ENCODE peak calls at places on chromosomes 3 and 15, in four cellular contexts. Y is stimulated activated naive B cell treated with anti-CD40 and anti-IgM and Interleukin-4, amounts not matched to agents 10 μg/mL and 1 μg/mL and 100 μg/mL, for 72 hours; U is endothelial cell; X is neural progenitor cell. V is an unnamed sample.
A peak's percentile ranks its signal among the peaks of the same experiment; 100 is the strongest.

GRCh38 chr3:159266779-159267178 is 464.9 kb downstream of the MFSD1 start:
- DNase-seq in X (peak; percentile 84), U (peak; percentile 73), Y (no peak), V (no peak)

GRCh38 chr3:149895807-149896206 is 74.9 kb downstream of the PFN2 start:
- DNase-seq in U (no peak), X (no peak), Y (no peak), V (no peak)

GRCh38 chr15:27336676-27337075 is 365.7 kb downstream of the GABRG3 start:
- DNase-seq in Y (no peak), X (no peak), U (no peak), V (no peak)

GRCh38 chr15:41882689-41883483 is 11.0 kb downstream of the SPTBN5 start:
- DNase-seq in X (no peak), U (no peak), Y (no peak), V (no peak)

GRCh38 chr3:36178018-36178417 is 202.3 kb upstream of the STAC start:
- DNase-seq in Y (no peak), U (no peak), X (no peak), V (no peak)

GRCh38 chr15:67174864-67175573 is 79.4 kb downstream of the AAGAB start:
- DNase-seq in Y (no peak), X (no peak), U (no peak), V (no peak)

GRCh38 chr3:57974796-57975388 is 33.3 kb upstream of the FLNB start:
- DNase-seq in X (no peak), Y (no peak), U (no peak), V (no peak)

GRCh38 chr3:181726351-181727121 is 14.8 kb downstream of the SOX2 start:
- DNase-seq in U (peak; percentile 69), X (peak; percentile 94), Y (no peak), V (no peak)

GRCh38 chr15:88456733-88457132 is 10.5 kb downstream of the MRPL46 start:
- DNase-seq in X (no peak), U (no peak), Y (no peak), V (no peak)

GRCh38 chr15:56917652-56918045 is 795 bp upstream of the TCF12 start:
- DNase-seq in Y (no peak), X (no peak), U (no peak), V (no peak)

GRCh38 chr3:150292891-150293290 is 115.2 kb upstream of the TSC22D2 start:
- DNase-seq in Y (no peak), X (no peak), U (no peak), V (no peak)

GRCh38 chr15:63398456-63398855 is 16.8 kb upstream of the CA12 start:
- DNase-seq in Y (no peak), X (no peak), U (no peak), V (no peak)

GRCh38 chr3:186570941-186571643 is 572 bp downstream of the DNAJB11 start:
- DNase-seq in X (no peak), U (no peak), Y (no peak), V (no peak)

GRCh38 chr15:36579792-36580431 is 486 bp downstream of the CDIN1 start:
- DNase-seq in Y (no peak), X (no peak), U (no peak), V (no peak)

GRCh38 chr15:43146187-43146586 is 12.8 kb downstream of the TMEM62 start:
- DNase-seq in U (no peak), Y (no peak), X (no peak), V (no peak)

GRCh38 chr3:71441925-71442620 is 141.5 kb downstream of the FOXP1 start:
- DNase-seq in X (no peak), Y (no peak), U (no peak), V (no peak)

GRCh38 chr15:73325191-73325980 is 43.4 kb downstream of the HCN4 start:
- DNase-seq in X (no peak), U (peak; percentile 63), Y (peak; percentile 15), V (no peak)

GRCh38 chr3:158731938-158732855 is at the start of gene RARRES1:
- DNase-seq in Y (peak; percentile 33), U (peak; percentile 50), X (peak; percentile 81), V (no peak)

GRCh38 chr3:42582474-42583070 is 805 bp upstream of the SEC22C start:
- DNase-seq in Y (no peak), X (no peak), U (no peak), V (no peak)

GRCh38 chr15:98548172-98548971 is 100.0 kb upstream of the IGF1R start:
- DNase-seq in X (peak; percentile 80), U (peak; percentile 56), Y (peak; percentile 34), V (peak; percentile 6)

GRCh38 chr3:24220859-24221657 is 273.6 kb downstream of the THRB start:
- DNase-seq in U (no peak), X (peak; percentile 27), Y (no peak), V (no peak)

GRCh38 chr15:101498731-101499480 is 9.4 kb upstream of the PCSK6 start:
- DNase-seq in Y (no peak), X (no peak), U (no peak), V (no peak)

GRCh38 chr15:85000189-85000864 is 18.7 kb downstream of the PDE8A start:
- DNase-seq in X (no peak), Y (no peak), U (no peak), V (no peak)

GRCh38 chr3:46713048-46713897 is 4.4 kb downstream of the PRSS50 start:
- DNase-seq in U (no peak), Y (no peak), X (no peak), V (no peak)

GRCh38 chr3:120272294-120272693 is 12.7 kb downstream of the GPR156 start:
- DNase-seq in Y (no peak), U (no peak), X (peak; percentile 20), V (no peak)

GRCh38 chr3:146177072-146177936 is 16.3 kb upstream of the PLOD2 start:
- DNase-seq in X (no peak), Y (no peak), U (no peak), V (no peak)

GRCh38 chr3:136753112-136753939 is 1.1 kb upstream of the STAG1 start:
- DNase-seq in X (no peak), Y (no peak), U (no peak), V (no peak)

GRCh38 chr15:70099966-70100494 is 2.3 kb upstream of the TLE3 start:
- DNase-seq in U (no peak), X (peak; percentile 71), Y (no peak), V (no peak)

GRCh38 chr3:10693457-10693856 is 122.6 kb upstream of the SLC6A11 start:
- DNase-seq in U (no peak), X (no peak), Y (no peak), V (no peak)

GRCh38 chr3:140216249-140216648 is 281.3 kb downstream of the CLSTN2 start:
- DNase-seq in Y (no peak), U (no peak), X (no peak), V (no peak)

GRCh38 chr15:92803852-92804609 is 96.1 kb upstream of the CHD2 start:
- DNase-seq in X (no peak), Y (no peak), U (no peak), V (peak; percentile 39)

V was measured in esophagus squamous epithelium.